ENCODE peak calls at places on chromosomes 16 and 17, in five cellular contexts. B is right lobe of liver, S is IMR-90, X is esophagus squamous epithelium, W is A549. C is an unnamed sample.

GRCh38 chr17:298791-299450 is 53.7 kb downstream of the RPH3AL start:
- DNase-seq in B (peak), S (no peak), X (no peak), W (no peak), C (peak)

GRCh38 chr16:3282103-3282746 is 1.1 kb upstream of the ZNF263 start:
- DNase-seq in B (no peak), S (peak), X (no peak), W (peak), C (no peak)

GRCh38 chr17:44069974-44070454 is 521 bp upstream of the G6PC3 start:
- DNase-seq in B (peak), S (no peak), X (no peak), W (peak), C (no peak)

GRCh38 chr16:87552772-87553171 is 49.5 kb upstream of the JPH3 start:
- DNase-seq in B (no peak), S (no peak), X (no peak), W (no peak), C (no peak)

GRCh38 chr17:59737324-59737723 is 29.9 kb downstream of the VMP1 start:
- DNase-seq in B (no peak), S (no peak), X (no peak), W (no peak), C (no peak)

GRCh38 chr17:34303606-34304005 is 15.6 kb upstream of the CCL8 start:
- DNase-seq in B (no peak), S (no peak), X (no peak), W (no peak), C (no peak)

GRCh38 chr17:83193336-83194188 is 114.2 kb downstream of the METRNL start:
- DNase-seq in B (peak), S (no peak), X (no peak), W (no peak), C (peak)

GRCh38 chr17:38585056-38585804 is 20.5 kb downstream of the SRCIN1 start:
- DNase-seq in B (no peak), S (no peak), X (no peak), W (no peak), C (no peak)

GRCh38 chr17:61504697-61505096 is 52.5 kb downstream of the TBX4 start:
- DNase-seq in B (no peak), S (peak), X (no peak), W (peak), C (no peak)

GRCh38 chr17:35406568-35406967 is 25.7 kb downstream of the SLFN12 start:
- DNase-seq in B (no peak), S (no peak), X (no peak), W (no peak), C (no peak)

GRCh38 chr17:72063756-72064461 is 56.9 kb upstream of the SOX9 start:
- DNase-seq in B (no peak), S (no peak), X (no peak), W (no peak), C (no peak)

GRCh38 chr17:66449418-66449977 is 147.1 kb downstream of the PRKCA start:
- DNase-seq in B (no peak), S (no peak), X (no peak), W (no peak), C (no peak)

GRCh38 chr16:51167170-51167710 is 16.2 kb upstream of the SALL1 start:
- DNase-seq in B (no peak), S (no peak), X (no peak), W (no peak), C (no peak)

GRCh38 chr16:89511352-89511751 is 3.1 kb downstream of the SPG7 start:
- DNase-seq in B (no peak), S (no peak), X (no peak), W (no peak), C (no peak)

GRCh38 chr16:57530104-57530522 is 6.3 kb downstream of the CCDC102A start:
- DNase-seq in B (peak), S (peak), X (no peak), W (no peak), C (no peak)

GRCh38 chr16:23753908-23754593 is 775 bp upstream of the CHP2 start:
- DNase-seq in B (no peak), S (no peak), X (no peak), W (no peak), C (no peak)

GRCh38 chr16:50506543-50506937 is 41.7 kb upstream of the NKD1 start:
- DNase-seq in B (no peak), S (no peak), X (no peak), W (no peak), C (no peak)

GRCh38 chr16:89345663-89346150 is 128.2 kb downstream of the ZNF778 start:
- DNase-seq in B (no peak), S (no peak), X (no peak), W (no peak), C (no peak)

GRCh38 chr16:88907768-88908167 is 41.3 kb upstream of the PABPN1L start:
- DNase-seq in B (no peak), S (peak), X (no peak), W (no peak), C (no peak)

GRCh38 chr17:11372692-11373091 is 131.7 kb downstream of the SHISA6 start:
- DNase-seq in B (no peak), S (no peak), X (no peak), W (no peak), C (no peak)

GRCh38 chr17:52170963-52171572 is 12.6 kb upstream of the CA10 start:
- DNase-seq in B (no peak), S (no peak), X (no peak), W (peak), C (no peak)

GRCh38 chr17:80872999-80873951 is 118.4 kb upstream of the CHMP6 start:
- DNase-seq in B (peak), S (no peak), X (no peak), W (peak), C (no peak)

GRCh38 chr16:981695-982151 is at the start of gene SOX8:
- DNase-seq in B (no peak), S (no peak), X (no peak), W (no peak), C (peak)
- TF ChIP-seq POLR2A in B (no peak), S (no peak), X (no peak), W (no peak), C (no peak)

GRCh38 chr17:74008196-74008595 is 195.3 kb upstream of the RPL38 start:
- DNase-seq in B (no peak), S (no peak), X (no peak), W (peak), C (no peak)

GRCh38 chr17:74015316-74015715 is 188.2 kb upstream of the RPL38 start:
- DNase-seq in B (no peak), S (no peak), X (no peak), W (no peak), C (no peak)

GRCh38 chr17:74010903-74011302 is 192.6 kb upstream of the RPL38 start:
- DNase-seq in B (no peak), S (no peak), X (no peak), W (no peak), C (no peak)

GRCh38 chr17:74012465-74012864 is 191.0 kb upstream of the RPL38 start:
- DNase-seq in B (no peak), S (no peak), X (no peak), W (no peak), C (no peak)

DNA sequence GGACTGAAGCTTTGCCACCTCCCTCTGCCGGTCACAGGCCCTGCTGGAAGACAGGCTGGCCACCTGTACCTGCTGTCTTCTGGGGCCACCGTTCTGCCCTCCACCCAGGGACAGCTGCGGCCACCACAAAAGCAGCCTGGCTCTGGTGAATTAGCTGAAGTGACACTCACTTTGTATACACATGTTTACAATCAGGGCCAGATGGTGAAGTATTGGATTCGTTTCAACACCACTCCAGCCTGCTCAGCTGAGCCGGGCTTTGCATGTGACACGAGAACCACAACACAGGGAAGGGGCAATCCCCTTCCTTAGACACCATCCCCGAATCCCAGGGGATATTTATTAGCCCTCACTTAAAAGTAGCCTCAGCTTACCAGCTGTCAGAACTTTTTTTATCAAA is 191.5 kb upstream of the RPL38 start:
- DNase-seq in B (no peak), S (no peak), X (no peak), W (no peak), C (no peak)
- TF ChIP-seq CTCF in B (no peak), S (no peak), X (no peak), W (no peak), C (no peak)

DNA sequence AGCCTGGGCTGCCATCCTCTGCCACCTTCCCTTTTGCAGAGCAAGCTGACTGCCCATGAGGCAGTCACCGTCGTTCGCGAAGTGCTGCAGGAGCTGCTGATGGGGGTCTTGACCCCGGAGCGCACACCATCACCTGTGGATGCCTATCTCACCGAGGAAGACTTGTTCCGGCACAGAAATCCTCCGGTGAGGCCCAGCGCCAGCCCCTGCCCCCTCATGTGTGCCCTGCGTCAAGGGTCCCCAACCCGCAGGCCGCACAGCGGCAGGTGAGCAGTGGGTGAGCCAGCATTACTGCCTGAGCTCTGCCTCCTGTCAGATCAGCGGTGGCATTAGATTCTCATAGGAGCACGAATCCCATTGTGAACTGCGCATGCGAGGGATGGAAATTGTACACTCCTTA is 7.7 kb upstream of the EPN3 start:
- DNase-seq in B (no peak), S (no peak), X (no peak), W (no peak), C (no peak)
- TF ChIP-seq POLR2A in B (no peak), S (no peak), X (no peak), W (no peak), C (no peak)

GRCh38 chr17:76473541-76473985 is 6.2 kb downstream of the AANAT start:
- DNase-seq in B (no peak), S (no peak), X (no peak), W (no peak), C (no peak)
- TF ChIP-seq CTCF in B (no peak), S (peak), X (no peak), W (peak), C (peak)

GRCh38 chr16:71626018-71626857 is at the start of gene MARVELD3:
- DNase-seq in B (peak), S (no peak), X (no peak), W (peak), C (no peak)
- TF ChIP-seq POLR2A in B (peak), S (no peak), X (no peak), W (no peak), C (no peak)